ENCODE peak calls at places on chromosomes 12 and 14, in five cellular contexts. R is A549, G is AG08396, K is fibroblast of pulmonary artery, T is GM06990. M is an unnamed sample.

GRCh38 chr12:78035913-78036658 is 205.4 kb downstream of the NAV3 start:
- DNase-seq in R (no peak), G (peak; percentile 23), K (peak; percentile 29), T (no peak), M (no peak)

GRCh38 chr12:49334226-49334625 is 2.8 kb downstream of the C1QL4 start:
- DNase-seq in R (no peak), G (no peak), K (no peak), T (no peak), M (no peak)

GRCh38 chr12:111826982-111827381 is 15.0 kb upstream of the MAPKAPK5 start:
- DNase-seq in R (no peak), G (no peak), K (no peak), T (no peak), M (no peak)

GRCh38 chr14:85572845-85573244 is 42.9 kb downstream of the FLRT2 start:
- DNase-seq in R (peak; percentile 6), G (peak; percentile 17), K (peak; percentile 78), T (no peak), M (no peak)

GRCh38 chr12:128116537-128116936 is 150.4 kb upstream of the TMEM132C start:
- DNase-seq in R (no peak), G (no peak), K (no peak), T (no peak), M (no peak)

GRCh38 chr14:61563880-61564622 is 131.3 kb upstream of the HIF1A start:
- DNase-seq in R (no peak), G (no peak), K (no peak), T (no peak), M (no peak)

GRCh38 chr12:124296916-124297351 is 2.0 kb downstream of the RFLNA start:
- DNase-seq in R (no peak), G (no peak), K (no peak), T (no peak), M (no peak)

GRCh38 chr12:2959508-2960431 is 573 bp downstream of the TEAD4 start:
- DNase-seq in R (peak; percentile 68), G (peak; percentile 84), K (peak; percentile 63), T (no peak), M (peak; percentile 28)

GRCh38 chr12:112904571-112904970 is 2.2 kb upstream of the OAS1 start:
- DNase-seq in R (no peak), G (no peak), K (peak; percentile 37), T (no peak), M (no peak)

GRCh38 chr12:47781479-47782371 is 8.7 kb downstream of the SLC48A1 start:
- DNase-seq in R (no peak), G (no peak), K (no peak), T (no peak), M (no peak)

GRCh38 chr12:94299846-94300245 is 151.5 kb downstream of the PLXNC1 start:
- DNase-seq in R (no peak), G (no peak), K (no peak), T (no peak), M (no peak)

GRCh38 chr12:94147991-94148840 is at the start of gene PLXNC1:
- DNase-seq in R (peak; percentile 26), G (peak; percentile 66), K (peak; percentile 57), T (peak; percentile 86), M (no peak)

GRCh38 chr12:64104376-64104775 is 117.7 kb downstream of the KICS2 start:
- DNase-seq in R (no peak), G (no peak), K (peak; percentile 41), T (no peak), M (no peak)

GRCh38 chr12:60266381-60266852 is 670.6 kb downstream of the SLC16A7 start:
- DNase-seq in R (peak; percentile 15), G (peak; percentile 40), K (peak; percentile 54), T (no peak), M (no peak)

GRCh38 chr14:103444837-103445524 is 59.8 kb downstream of the MARK3 start:
- DNase-seq in R (no peak), G (no peak), K (peak; percentile 65), T (no peak), M (no peak)